ENCODE peak calls at places on chromosomes 7 and 10, in four cellular contexts. W is upper lobe of right lung, S is esophagus squamous epithelium, C is ovary. P is an unnamed sample.

GRCh38 chr7:70036695-70037094 is 438.4 kb downstream of the AUTS2 start:
- DNase-seq in C (no peak), S (no peak), W (no peak), P (no peak)

GRCh38 chr7:75711634-75712494 is 26.9 kb downstream of the HIP1 start:
- DNase-seq in S (no peak), C (no peak), W (no peak), P (peak)

GRCh38 chr7:39044489-39044888 is 66.8 kb downstream of the POU6F2 start:
- DNase-seq in W (no peak), C (no peak), S (no peak), P (no peak)

GRCh38 chr10:73519336-73519735 is 23.5 kb upstream of the PPP3CB start:
- DNase-seq in C (no peak), S (no peak), W (no peak), P (no peak)

GRCh38 chr7:151990567-151990966 is 34.3 kb downstream of the GALNTL5 start:
- DNase-seq in S (no peak), W (no peak), C (no peak), P (peak)

GRCh38 chr7:154242709-154243108 is 190.5 kb downstream of the DPP6 start:
- DNase-seq in C (no peak), S (no peak), W (no peak), P (no peak)

GRCh38 chr7:36487756-36488336 is 98.2 kb downstream of the ANLN start:
- DNase-seq in W (no peak), S (no peak), C (no peak), P (peak)

GRCh38 chr10:26777686-26778085 is 80.2 kb downstream of the PDSS1 start:
- DNase-seq in W (no peak), C (no peak), S (no peak), P (no peak)

GRCh38 chr10:24465899-24466615 is 257.1 kb downstream of the KIAA1217 start:
- DNase-seq in S (no peak), C (no peak), W (no peak), P (peak)

GRCh38 chr7:137080516-137081203 is 212.2 kb downstream of the CHRM2 start:
- DNase-seq in W (no peak), S (no peak), C (no peak), P (no peak)

GRCh38 chr7:38727184-38727940 is 96.2 kb upstream of the AMPH start:
- DNase-seq in W (no peak), C (no peak), S (no peak), P (no peak)

GRCh38 chr10:30538086-30538485 is 91.5 kb downstream of the LYZL2 start:
- DNase-seq in S (no peak), W (no peak), C (no peak), P (peak)

GRCh38 chr10:18312385-18313145 is 172.3 kb downstream of the CACNB2 start:
- DNase-seq in C (peak), W (no peak), S (no peak), P (peak)

GRCh38 chr10:51860257-51860656 is 160.9 kb upstream of the CSTF2T start:
- DNase-seq in S (no peak), W (no peak), C (no peak), P (peak)

DNA sequence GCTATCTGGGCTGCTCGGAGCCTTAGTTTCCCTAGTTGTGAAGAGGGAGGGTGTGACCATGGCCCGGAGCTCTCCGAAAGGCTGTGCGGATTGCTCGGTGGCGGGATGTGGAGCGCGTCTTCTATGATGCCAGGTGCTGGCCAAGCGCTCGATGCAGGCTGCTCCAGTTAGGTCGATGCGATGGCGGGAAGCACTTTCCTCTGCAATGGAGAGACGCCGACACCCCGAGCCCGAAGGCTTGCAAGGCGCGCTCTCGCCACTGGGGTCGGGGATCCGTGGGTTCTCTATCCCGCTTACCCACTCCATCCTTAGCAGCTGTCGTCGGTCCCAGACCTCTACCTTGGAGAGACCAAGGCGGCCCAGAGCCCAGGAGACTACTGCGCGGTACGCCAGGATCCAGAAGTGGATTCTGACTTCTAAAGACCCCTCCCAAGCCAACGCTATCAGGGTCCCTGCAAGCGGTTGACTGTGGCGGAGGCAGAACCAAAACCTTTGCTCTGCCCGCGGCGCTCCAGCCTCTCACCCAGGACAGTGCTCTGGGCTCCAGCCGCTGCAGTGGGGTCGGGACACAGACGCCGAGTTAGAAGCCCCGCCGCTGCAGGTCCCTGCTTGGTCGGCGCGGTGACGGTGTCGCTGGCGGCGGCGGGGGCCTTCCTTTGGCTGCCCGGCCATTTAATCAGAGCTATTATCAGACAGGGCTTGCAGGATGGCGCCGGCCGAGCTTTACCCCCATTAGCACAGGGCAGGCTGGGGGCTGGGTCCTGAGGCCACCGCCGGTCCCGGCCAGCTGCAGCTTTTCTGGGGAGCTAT is 7.8 kb upstream of the TBX20 start:
- DNase-seq in W (no peak), S (no peak), C (no peak), P (no peak)
- H3K27ac ChIP-seq in W (no peak), S (no peak), C (no peak), P (no peak)

GRCh38 chr7:229184-229964 is 37.0 kb downstream of the FAM20C start:
- DNase-seq in S (no peak), W (no peak), C (peak), P (peak)
- H3K27ac ChIP-seq in S (peak), W (peak), C (no peak), P (no peak)

DNA sequence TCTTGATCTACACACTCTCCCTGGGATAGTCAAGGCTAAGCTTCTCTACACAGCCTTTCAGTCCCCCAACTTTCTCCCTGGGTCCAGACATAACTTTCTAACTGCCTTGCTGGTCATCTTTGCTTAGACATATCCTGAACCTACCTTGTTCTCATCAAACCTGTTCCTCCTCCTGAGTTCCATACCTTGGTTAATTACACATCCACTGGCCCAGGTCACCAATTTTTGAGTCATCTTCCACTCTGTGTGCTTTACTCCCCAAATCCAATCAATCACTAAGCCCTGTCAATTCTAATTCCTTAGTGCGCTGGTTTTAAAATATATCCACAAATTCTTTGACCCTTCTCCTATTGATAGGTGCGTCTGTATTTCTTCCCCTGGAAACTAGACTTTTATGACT is 107.0 kb downstream of the EVX1 start:
- DNase-seq in W (no peak), S (no peak), C (no peak), P (no peak)
- H3K27ac ChIP-seq in W (no peak), S (no peak), C (no peak), P (no peak)

DNA sequence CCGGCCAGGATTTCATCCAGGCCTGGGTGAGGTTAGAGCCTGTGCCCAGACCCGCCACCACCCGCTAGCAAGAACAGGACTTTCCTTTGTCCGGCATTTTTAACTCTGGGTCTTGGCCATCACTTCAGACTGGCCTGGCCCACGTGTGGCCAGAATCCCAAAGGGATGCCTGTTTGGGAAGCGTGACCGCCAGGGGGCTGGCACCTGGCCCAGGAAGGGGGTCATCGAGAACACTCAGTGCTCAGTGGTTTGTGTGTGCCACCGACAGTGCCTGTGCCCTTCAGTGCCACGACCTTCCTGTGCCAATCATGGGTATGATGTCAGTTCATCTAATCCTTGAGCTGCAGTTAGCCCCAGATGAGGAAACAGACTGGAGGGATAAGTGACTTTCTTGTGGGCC is 85.0 kb downstream of the ZMIZ1 start:
- DNase-seq in W (no peak), C (no peak), S (no peak), P (no peak)
- H3K27ac ChIP-seq in W (peak), C (peak), S (peak), P (no peak)

GRCh38 chr10:92662852-92663251 is 26.9 kb upstream of the HHEX start:
- DNase-seq in W (no peak), C (no peak), S (no peak), P (no peak)

GRCh38 chr10:92664322-92664721 is 25.4 kb upstream of the HHEX start:
- DNase-seq in C (no peak), W (no peak), S (no peak), P (no peak)

DNA sequence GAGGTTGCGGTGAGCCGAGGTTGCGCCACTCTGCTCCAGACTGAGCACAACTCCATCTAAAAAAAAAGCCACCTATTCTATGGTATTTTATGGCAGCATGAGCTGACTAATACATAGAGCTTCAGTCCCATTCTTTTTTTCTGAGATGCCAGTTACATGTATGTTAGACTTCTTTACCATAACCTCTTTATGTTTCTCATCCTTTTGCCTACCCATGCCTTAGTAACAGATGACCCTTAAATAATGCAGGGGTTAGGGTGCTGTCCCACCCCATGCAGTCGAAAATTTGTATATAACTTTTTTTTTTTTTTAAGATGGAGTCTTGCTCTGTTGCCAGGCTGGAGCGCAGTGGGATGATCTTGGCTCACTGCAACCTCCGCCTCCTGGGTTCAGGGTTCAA is 22.7 kb upstream of the HHEX start:
- DNase-seq in W (no peak), C (no peak), S (no peak), P (no peak)
- H3K27ac ChIP-seq in W (no peak), C (no peak), S (no peak), P (no peak)

DNA sequence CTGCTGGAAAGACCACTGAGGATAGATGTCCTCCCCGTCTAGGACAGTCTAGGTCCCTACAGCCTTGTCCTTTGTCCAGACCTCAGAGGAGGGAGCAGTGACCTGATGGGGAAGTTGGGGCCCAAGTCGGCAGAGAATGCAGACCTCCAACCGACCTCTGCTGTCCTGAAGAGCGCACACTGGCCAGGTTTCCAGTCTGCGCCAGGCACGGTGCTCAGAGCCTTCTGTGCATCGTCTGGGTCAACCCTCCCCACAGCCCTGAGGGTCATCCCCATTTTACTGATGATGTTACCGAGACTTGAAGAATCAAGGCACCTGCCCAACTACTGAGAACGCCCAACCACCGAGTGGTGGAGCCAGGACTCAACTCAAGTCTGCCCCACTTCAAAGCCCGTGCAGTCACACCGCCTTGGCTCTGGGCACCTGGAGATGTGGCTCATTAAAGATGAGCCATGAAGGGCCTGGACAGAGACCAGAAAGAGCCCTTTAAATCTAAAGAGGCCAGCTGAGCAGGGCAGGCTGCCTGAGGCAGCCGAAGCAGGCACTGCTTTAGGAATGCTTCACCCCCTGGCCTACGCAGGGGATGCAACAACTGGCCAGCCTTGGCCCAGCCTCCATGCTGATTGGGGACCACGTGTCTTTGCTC is 4.4 kb downstream of the ITPRIP start:
- DNase-seq in W (no peak), S (no peak), C (peak), P (no peak)
- H3K27ac ChIP-seq in W (peak), S (peak), C (no peak), P (peak)

DNA sequence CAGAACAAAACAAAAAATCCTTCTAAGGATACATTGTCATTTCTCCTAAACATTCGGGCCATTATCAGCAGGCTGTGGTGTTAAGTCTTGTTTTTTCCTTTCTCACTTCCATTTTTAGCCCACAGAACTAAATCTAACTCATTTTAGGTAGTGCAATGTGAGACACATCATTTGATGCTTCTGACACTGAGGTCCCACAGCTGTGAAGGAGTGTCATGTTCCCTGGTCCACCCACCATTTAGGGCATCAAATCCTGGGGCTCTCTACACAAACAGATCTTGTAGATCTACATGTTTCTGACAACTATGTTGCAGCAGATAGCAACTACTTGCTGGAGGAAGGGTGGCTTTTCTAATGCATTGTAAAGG is 232.5 kb upstream of the IGFBP3 start:
- DNase-seq in S (no peak), C (no peak), W (no peak), P (no peak)
- H3K27ac ChIP-seq in S (no peak), C (no peak), W (no peak), P (no peak)

DNA sequence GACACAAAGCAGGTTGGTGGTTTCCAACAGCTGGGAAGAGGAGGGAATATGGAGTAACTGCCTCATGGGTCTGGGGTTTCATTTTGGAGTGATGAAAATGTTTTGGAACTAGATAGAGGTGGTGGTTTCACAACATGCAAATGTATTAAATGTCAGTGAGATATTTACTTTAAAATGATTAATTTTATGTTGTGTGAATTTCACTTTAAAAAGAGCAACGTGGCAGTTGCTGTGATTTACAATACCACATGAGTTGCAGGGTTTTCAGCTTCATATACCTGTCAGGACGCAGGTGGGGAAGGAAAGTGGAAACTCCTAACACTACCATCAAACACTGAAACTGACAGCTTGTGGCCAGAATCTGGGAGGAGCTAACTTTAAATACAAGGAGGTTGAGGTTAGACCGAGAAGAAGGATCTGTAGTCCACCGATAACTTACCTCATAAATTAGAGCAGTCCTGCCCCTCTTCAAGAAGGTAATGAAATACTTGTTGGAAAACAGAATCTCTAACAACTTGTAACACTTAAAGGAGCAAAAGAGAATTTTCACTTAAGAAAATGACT is 168.9 kb upstream of the TMEM72 start:
- DNase-seq in S (no peak), C (no peak), W (no peak), P (no peak)
- H3K27ac ChIP-seq in S (no peak), C (no peak), W (no peak), P (no peak)

DNA sequence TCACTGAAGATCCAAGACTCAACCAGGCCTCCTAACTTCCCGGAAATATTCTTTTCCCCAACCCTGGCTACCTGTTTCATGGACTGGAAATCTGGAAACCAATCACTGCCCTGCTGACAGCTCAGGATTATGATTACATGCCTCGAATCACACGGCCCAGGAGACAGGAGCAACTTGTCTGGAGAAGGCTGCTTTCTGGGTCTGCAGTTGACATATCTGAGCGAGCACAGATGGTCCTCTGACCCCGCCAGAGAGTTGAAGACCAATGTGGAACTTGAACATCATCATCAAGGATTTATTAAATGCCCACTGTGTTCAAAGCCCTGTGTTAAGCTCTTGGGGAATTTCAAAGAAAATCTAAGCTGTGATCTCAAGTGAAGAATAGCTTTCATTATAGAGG is 113.9 kb downstream of the PIP4K2A start:
- DNase-seq in C (no peak), S (no peak), W (no peak), P (no peak)
- H3K27ac ChIP-seq in C (no peak), S (no peak), W (no peak), P (no peak)

DNA sequence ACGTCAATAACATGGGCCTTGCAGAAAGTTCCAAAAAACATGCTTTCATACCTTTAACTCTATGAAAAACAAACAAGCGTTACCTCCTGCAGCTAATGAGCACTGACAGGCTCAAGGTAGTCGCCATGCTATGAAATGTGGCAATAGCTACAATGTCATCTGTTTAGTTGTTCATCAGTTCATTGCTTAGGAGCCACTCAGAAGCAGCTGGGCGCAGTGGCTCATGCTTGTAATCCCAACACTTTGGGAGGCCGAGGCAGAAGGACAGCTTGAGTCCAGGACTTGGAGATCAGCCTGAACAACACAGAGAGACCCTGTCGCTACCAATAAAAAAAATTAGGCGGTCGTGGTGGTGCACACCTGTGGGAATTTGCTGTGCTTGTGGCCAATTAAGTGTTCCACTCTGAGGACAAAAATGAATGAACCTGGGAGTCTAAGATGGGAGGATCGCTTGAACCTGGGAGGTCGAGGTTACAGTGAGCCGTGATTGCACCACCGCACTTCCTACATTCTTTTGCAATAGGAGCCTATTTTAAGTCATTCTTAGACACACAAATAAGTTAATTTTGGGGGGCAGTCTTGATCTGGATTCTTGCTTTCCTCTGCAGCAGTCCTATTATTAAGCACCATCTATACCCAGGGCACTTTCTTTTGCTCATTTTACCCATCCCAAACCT is 276.2 kb upstream of the KLF14 start:
- DNase-seq in C (no peak), W (no peak), S (no peak), P (no peak)
- H3K27ac ChIP-seq in C (no peak), W (peak), S (peak), P (no peak)

P was measured in brain microvascular endothelial cell.